ENCODE peak calls at places on chromosomes 13 and 19, in ten cellular contexts. O is suprapubic skin, H is spleen, Q is GM12878, J is endothelial cell of umbilical vein, U is H1, L is breast epithelium, T is K562, V is Panc1, K is HCT116. F is an unnamed sample. For H3K9me3, the result is how much of the 10 kb centered on the place peaks cover.

GRCh38 chr19:11949201-11949600 is 15.6 kb upstream of the ZNF763 start:
- DNase-seq in Q (no peak), U (no peak), K (no peak), H (no peak), L (no peak), V (no peak), J (no peak), T (no peak), O (no peak), F (no peak)

GRCh38 chr13:32001392-32001768 is 30.2 kb upstream of the FRY start:
- DNase-seq in O (no peak), J (peak), T (peak), U (no peak), Q (no peak), V (no peak), L (no peak), H (no peak), K (peak), F (no peak)

GRCh38 chr19:15358918-15359317 is 20.7 kb downstream of the AKAP8 start:
- DNase-seq in K (no peak), T (no peak), J (no peak), O (no peak), V (no peak), L (no peak), U (no peak), Q (no peak), H (no peak), F (no peak)

GRCh38 chr19:28519950-28520861 is 692.7 kb downstream of the UQCRFS1 start:
- DNase-seq in L (no peak), V (no peak), Q (no peak), O (no peak), T (no peak), J (no peak), K (no peak), H (no peak), U (no peak), F (peak)

GRCh38 chr13:44040070-44040753 is 160.5 kb downstream of the LACC1 start:
- DNase-seq in K (no peak), V (no peak), U (no peak), H (no peak), O (no peak), Q (no peak), J (no peak), T (no peak), L (no peak), F (no peak)

GRCh38 chr19:19096641-19097627 is 33.1 kb downstream of the SLC25A42 start:
- DNase-seq in V (no peak), O (no peak), L (no peak), K (peak), U (no peak), Q (no peak), T (no peak), J (no peak), H (no peak), F (no peak)

GRCh38 chr19:40283414-40284250 is 1.5 kb downstream of the AKT2 start:
- DNase-seq in J (peak), Q (no peak), V (no peak), T (no peak), U (no peak), K (no peak), L (no peak), H (peak), O (no peak), F (no peak)

GRCh38 chr13:25046985-25047660 is 48.8 kb upstream of the PABPC3 start:
- DNase-seq in K (no peak), U (no peak), V (no peak), H (peak), L (no peak), Q (no peak), J (no peak), O (no peak), T (no peak), F (no peak)

GRCh38 chr13:35965226-35965927 is 165.8 kb downstream of the DCLK1 start:
- DNase-seq in V (no peak), H (no peak), J (no peak), Q (no peak), O (no peak), L (no peak), U (no peak), T (no peak), K (no peak), F (no peak)

GRCh38 chr13:100657881-100658315 is 16.7 kb downstream of the TMTC4 start:
- DNase-seq in H (no peak), T (no peak), K (no peak), V (no peak), J (no peak), Q (no peak), O (no peak), L (no peak), U (no peak), F (no peak)

GRCh38 chr19:2039959-2040646 is 10.9 kb downstream of the MKNK2 start:
- DNase-seq in J (no peak), U (no peak), T (no peak), Q (no peak), H (peak), O (peak), K (no peak), L (no peak), V (no peak), F (no peak)

GRCh38 chr13:57632276-57633140 is 964 bp downstream of the PCDH17 start:
- DNase-seq in J (peak), Q (no peak), V (no peak), H (peak), T (no peak), U (no peak), L (peak), O (no peak), K (no peak), F (no peak)

GRCh38 chr13:99374994-99375805 is 68.0 kb upstream of the GPR183 start:
- DNase-seq in Q (no peak), O (peak), H (peak), T (no peak), K (no peak), L (no peak), U (no peak), J (no peak), V (no peak), F (peak)

GRCh38 chr13:68727165-68727564 is 1380.5 kb upstream of the ATXN8OS start:
- DNase-seq in K (no peak), U (no peak), L (no peak), Q (no peak), O (no peak), T (no peak), V (no peak), H (no peak), J (no peak), F (no peak)

GRCh38 chr19:2048104-2048958 is 2.7 kb downstream of the MKNK2 start:
- DNase-seq in V (no peak), J (no peak), K (no peak), U (no peak), L (no peak), O (peak), Q (no peak), H (peak), T (no peak), F (no peak)

GRCh38 chr19:54616057-54616456 is 14.2 kb upstream of the LILRB1 start:
- DNase-seq in J (no peak), V (no peak), O (no peak), K (no peak), H (no peak), L (no peak), U (no peak), T (no peak), Q (peak), F (no peak)

GRCh38 chr19:54612428-54612827 is 17.9 kb upstream of the LILRB1 start:
- DNase-seq in T (no peak), K (no peak), U (no peak), J (no peak), L (no peak), O (no peak), Q (no peak), V (no peak), H (no peak), F (no peak)

GRCh38 chr19:54620464-54620863 is 9.8 kb upstream of the LILRB1 start:
- DNase-seq in V (no peak), H (no peak), L (no peak), T (no peak), U (no peak), Q (no peak), J (no peak), O (no peak), K (no peak), F (no peak)

GRCh38 chr19:54616840-54617560 is 13.3 kb upstream of the LILRB1 start:
- DNase-seq in T (no peak), Q (peak), J (no peak), V (no peak), O (no peak), K (no peak), L (no peak), H (no peak), U (no peak), F (no peak)
- H3K9me3 ChIP-seq in T (under half), Q (under half), J (under half), V (under half), O (under half), K (under half), L (under half), H (under half), U (under half), F (under half)

DNA sequence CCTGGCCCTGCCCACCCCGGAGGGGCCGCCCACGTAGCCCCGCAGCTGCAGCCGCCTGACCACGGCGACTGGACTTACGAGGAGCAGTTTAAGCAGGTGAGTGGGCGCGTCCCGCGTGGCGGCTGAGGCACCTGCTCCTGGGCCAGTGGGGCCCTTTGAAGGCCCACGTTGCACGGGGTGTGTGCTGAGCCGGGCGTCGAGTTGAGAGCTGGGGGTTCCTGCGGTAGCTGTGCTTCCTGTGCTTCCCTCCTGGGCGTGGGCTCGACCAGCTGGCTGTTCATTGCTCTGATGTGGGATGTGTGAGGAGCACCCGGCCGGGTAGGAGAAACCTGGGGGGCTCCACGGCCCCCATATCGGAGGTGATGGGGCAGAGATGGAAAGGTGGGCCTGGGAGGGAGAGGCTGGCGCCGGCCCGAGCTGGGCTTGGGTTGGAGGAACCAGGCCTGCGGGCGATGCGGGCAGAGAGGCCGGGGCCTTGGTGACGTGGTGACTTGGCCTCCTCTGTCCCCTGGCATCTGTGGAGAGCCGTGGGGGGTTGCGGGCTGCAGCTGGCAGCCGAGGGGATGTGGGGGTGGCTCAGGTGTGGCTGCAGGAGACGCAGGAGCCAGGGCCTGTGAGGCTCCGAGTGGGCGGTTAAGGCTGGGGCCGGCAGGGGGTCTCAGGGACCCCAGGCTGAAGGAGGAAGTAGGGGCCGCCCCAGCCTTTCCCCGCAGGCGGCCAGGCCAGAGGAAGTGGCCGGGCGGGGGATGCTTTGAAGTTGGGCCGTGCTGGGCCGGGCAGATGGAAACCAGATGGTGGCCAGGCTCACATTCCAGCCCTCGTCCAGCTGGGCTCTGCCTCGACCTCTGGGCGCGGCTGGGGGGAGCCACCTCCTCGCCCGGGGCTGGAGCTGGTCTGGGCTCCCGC is 7.1 kb downstream of the ARID3A start:
- DNase-seq in L (peak), U (no peak), O (no peak), V (no peak), J (no peak), Q (no peak), T (no peak), K (no peak), H (peak), F (no peak)
- TF ChIP-seq POLR2AphosphoS5 in L (peak), U (no peak), O (peak), V (no peak), J (no peak), Q (peak), T (no peak), K (no peak), H (peak), F (no peak)

DNA sequence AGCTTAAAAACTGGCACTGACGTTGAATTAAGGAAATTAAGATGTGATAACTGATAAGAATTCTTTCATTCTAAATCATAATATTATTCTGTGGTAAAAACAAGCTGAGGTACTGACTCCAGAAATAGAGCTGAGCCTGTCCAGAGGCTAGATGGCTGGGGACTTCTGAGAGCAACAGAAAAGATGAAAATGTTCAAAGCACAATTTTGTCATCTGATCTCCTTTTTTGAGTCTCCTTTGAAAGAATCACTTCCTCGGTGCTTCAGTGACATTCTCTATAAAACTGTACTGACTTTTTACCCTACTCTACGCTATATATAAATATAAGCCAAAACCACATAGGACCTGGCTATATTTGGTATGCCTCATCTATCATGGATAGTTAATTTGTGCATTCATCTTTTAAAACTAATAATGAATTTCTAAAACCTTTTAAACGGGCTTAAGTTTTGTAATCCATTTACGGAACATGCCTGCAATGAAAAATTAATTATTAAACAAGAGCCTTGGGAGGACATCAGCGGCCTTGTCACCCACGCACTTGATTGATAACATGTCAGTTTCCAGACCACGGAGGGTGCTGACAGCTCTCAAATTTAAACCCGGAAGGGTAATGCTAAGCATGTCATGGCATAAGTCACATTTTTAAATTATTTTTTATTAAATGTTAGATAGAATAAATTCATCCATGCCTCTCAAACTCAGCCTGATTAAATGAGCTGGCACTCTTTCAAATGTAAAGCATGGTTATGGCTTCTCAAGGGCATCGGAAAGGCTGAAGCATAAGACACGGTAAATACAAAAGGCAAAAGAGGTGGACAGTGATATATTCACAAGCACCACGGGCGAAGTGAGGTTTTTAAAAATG is 235.4 kb downstream of the PCDH9 start:
- DNase-seq in V (no peak), H (peak), L (no peak), K (no peak), U (no peak), O (no peak), Q (peak), T (peak), J (no peak), F (no peak)
- H3K4me3 ChIP-seq in V (peak), H (no peak), L (peak), K (no peak), U (no peak), O (peak), Q (no peak), T (peak), J (peak), F (no peak)

GRCh38 chr19:22945560-22945959 is 57.4 kb downstream of the ZNF728 start:
- DNase-seq in L (no peak), J (no peak), Q (no peak), K (peak), U (no peak), V (no peak), T (peak), H (no peak), O (no peak), F (no peak)
- H3K9me3 ChIP-seq in L (half or more), J (under half), Q (under half), K (under half), U (half or more), V (under half), T (under half), H (half or more), O (under half), F (under half)

DNA sequence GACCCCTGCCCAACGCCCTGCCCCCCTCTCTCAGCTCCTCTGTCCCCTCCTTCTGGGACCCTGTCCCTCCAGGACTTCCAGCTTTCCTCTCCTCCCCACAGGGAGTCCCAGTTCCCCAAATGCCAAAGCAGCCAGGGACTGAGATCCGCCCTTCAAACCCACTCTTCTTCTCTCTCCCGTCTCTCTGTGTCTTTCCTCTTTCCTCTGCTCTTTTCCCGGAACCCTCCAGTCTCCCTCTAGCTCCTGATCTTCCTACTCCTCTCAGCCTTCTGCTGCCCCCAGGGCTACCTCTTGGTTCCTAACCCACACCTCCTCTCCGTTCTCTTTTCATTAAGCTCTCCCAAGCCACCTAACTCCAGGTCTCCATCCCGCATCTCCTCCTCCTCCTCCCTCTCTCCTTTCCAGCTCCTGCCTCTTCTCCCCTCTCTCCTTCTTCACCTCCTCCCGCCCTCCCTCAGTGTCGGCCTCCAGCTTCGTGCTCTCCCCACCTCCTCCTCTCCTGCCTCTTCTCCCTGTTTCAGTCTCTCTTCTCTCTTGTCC is at the start of gene CA11:
- DNase-seq in H (peak), J (no peak), K (no peak), O (no peak), L (no peak), U (no peak), T (no peak), Q (no peak), V (no peak), F (no peak)
- TF ChIP-seq POLR2AphosphoS5 in H (no peak), J (no peak), K (no peak), O (no peak), L (peak), U (no peak), T (no peak), Q (no peak), V (no peak), F (no peak)

F was measured in vagina.